ENCODE peak calls at places on chromosomes 11 and 22, in six cellular contexts. One of them, this sample, is unnamed.

GRCh38 chr22:23175817-23176644 is 4.3 kb upstream of the BCR start:
- DNase-seq in GM12891: no peak
- DNase-seq in SK-N-SH: no peak
- DNase-seq in HepG2: no peak
- DNase-seq in K562: no peak
- DNase-seq in H1: no peak
- DNase-seq in this sample: no peak

GRCh38 chr11:122706261-122706660 is 50.7 kb downstream of the UBASH3B start:
- DNase-seq in GM12891: no peak
- DNase-seq in SK-N-SH: no peak
- DNase-seq in HepG2: peak
- DNase-seq in K562: no peak
- DNase-seq in H1: no peak
- DNase-seq in this sample: no peak

GRCh38 chr11:113267536-113267935 is 46.8 kb upstream of the TTC12 start:
- DNase-seq in GM12891: no peak
- DNase-seq in SK-N-SH: no peak
- DNase-seq in HepG2: no peak
- DNase-seq in K562: no peak
- DNase-seq in H1: no peak
- DNase-seq in this sample: no peak

GRCh38 chr11:86636275-86636674 is 36.1 kb downstream of the ME3 start:
- DNase-seq in GM12891: no peak
- DNase-seq in SK-N-SH: no peak
- DNase-seq in HepG2: no peak
- DNase-seq in K562: no peak
- DNase-seq in H1: no peak
- DNase-seq in this sample: no peak

GRCh38 chr11:1881442-1882264 is 10.0 kb downstream of the PRR33 start:
- DNase-seq in GM12891: peak
- DNase-seq in SK-N-SH: no peak
- DNase-seq in HepG2: no peak
- DNase-seq in K562: no peak
- DNase-seq in H1: no peak
- DNase-seq in this sample: peak

GRCh38 chr22:38564669-38565068 is 5.3 kb downstream of the DMC1 start:
- DNase-seq in GM12891: no peak
- DNase-seq in SK-N-SH: no peak
- DNase-seq in HepG2: no peak
- DNase-seq in K562: no peak
- DNase-seq in H1: no peak
- DNase-seq in this sample: no peak

GRCh38 chr11:99865951-99866350 is 821.1 kb upstream of the ARHGAP42 start:
- DNase-seq in GM12891: no peak
- DNase-seq in SK-N-SH: no peak
- DNase-seq in HepG2: no peak
- DNase-seq in K562: no peak
- DNase-seq in H1: no peak
- DNase-seq in this sample: no peak

GRCh38 chr11:65077466-65077865 is 6.4 kb downstream of the CDCA5 start:
- DNase-seq in GM12891: no peak
- DNase-seq in SK-N-SH: peak
- DNase-seq in HepG2: no peak
- DNase-seq in K562: no peak
- DNase-seq in H1: no peak
- DNase-seq in this sample: no peak

GRCh38 chr22:25153961-25154685 is 45.5 kb upstream of the CRYBB3 start:
- DNase-seq in GM12891: no peak
- DNase-seq in SK-N-SH: peak
- DNase-seq in HepG2: peak
- DNase-seq in K562: no peak
- DNase-seq in H1: no peak
- DNase-seq in this sample: no peak

GRCh38 chr11:101453682-101454081 is 130.1 kb downstream of the TRPC6 start:
- DNase-seq in GM12891: no peak
- DNase-seq in SK-N-SH: no peak
- DNase-seq in HepG2: no peak
- DNase-seq in K562: no peak
- DNase-seq in H1: no peak
- DNase-seq in this sample: no peak

GRCh38 chr11:131870305-131870704 is 499.9 kb downstream of the NTM start:
- DNase-seq in GM12891: no peak
- DNase-seq in SK-N-SH: no peak
- DNase-seq in HepG2: no peak
- DNase-seq in K562: no peak
- DNase-seq in H1: no peak
- DNase-seq in this sample: no peak

GRCh38 chr11:64436025-64436424 is 77.1 kb downstream of the RPS6KA4 start:
- DNase-seq in GM12891: no peak
- DNase-seq in SK-N-SH: no peak
- DNase-seq in HepG2: no peak
- DNase-seq in K562: no peak
- DNase-seq in H1: no peak
- DNase-seq in this sample: no peak

GRCh38 chr11:72832301-72833082 is 18.3 kb downstream of the ATG16L2 start:
- DNase-seq in GM12891: no peak
- DNase-seq in SK-N-SH: no peak
- DNase-seq in HepG2: no peak
- DNase-seq in K562: no peak
- DNase-seq in H1: no peak
- DNase-seq in this sample: no peak

GRCh38 chr11:17853280-17853679 is 118.7 kb downstream of the KCNC1 start:
- DNase-seq in GM12891: no peak
- DNase-seq in SK-N-SH: no peak
- DNase-seq in HepG2: no peak
- DNase-seq in K562: no peak
- DNase-seq in H1: no peak
- DNase-seq in this sample: no peak

GRCh38 chr11:120564573-120565301 is 53.2 kb downstream of the GRIK4 start:
- DNase-seq in GM12891: peak
- DNase-seq in SK-N-SH: peak
- DNase-seq in HepG2: no peak
- DNase-seq in K562: no peak
- DNase-seq in H1: no peak
- DNase-seq in this sample: peak

GRCh38 chr11:97349201-97349600 is 959.4 kb downstream of the JRKL start:
- DNase-seq in GM12891: no peak
- DNase-seq in SK-N-SH: no peak
- DNase-seq in HepG2: no peak
- DNase-seq in K562: no peak
- DNase-seq in H1: no peak
- DNase-seq in this sample: no peak

GRCh38 chr11:102446606-102447005 is 6.0 kb downstream of the TMEM123 start:
- DNase-seq in GM12891: no peak
- DNase-seq in SK-N-SH: no peak
- DNase-seq in HepG2: no peak
- DNase-seq in K562: no peak
- DNase-seq in H1: no peak
- DNase-seq in this sample: no peak

GRCh38 chr22:35632902-35633301 is 15.3 kb upstream of the APOL6 start:
- DNase-seq in GM12891: no peak
- DNase-seq in SK-N-SH: no peak
- DNase-seq in HepG2: no peak
- DNase-seq in K562: no peak
- DNase-seq in H1: no peak
- DNase-seq in this sample: no peak

GRCh38 chr11:7227724-7228123 is 24.0 kb upstream of the SYT9 start:
- DNase-seq in GM12891: no peak
- DNase-seq in SK-N-SH: no peak
- DNase-seq in HepG2: no peak
- DNase-seq in K562: no peak
- DNase-seq in H1: no peak
- DNase-seq in this sample: no peak

GRCh38 chr11:109734602-109735001 is 312.6 kb downstream of the C11orf87 start:
- DNase-seq in GM12891: no peak
- DNase-seq in SK-N-SH: no peak
- DNase-seq in HepG2: no peak
- DNase-seq in K562: no peak
- DNase-seq in H1: no peak
- DNase-seq in this sample: no peak

DNA sequence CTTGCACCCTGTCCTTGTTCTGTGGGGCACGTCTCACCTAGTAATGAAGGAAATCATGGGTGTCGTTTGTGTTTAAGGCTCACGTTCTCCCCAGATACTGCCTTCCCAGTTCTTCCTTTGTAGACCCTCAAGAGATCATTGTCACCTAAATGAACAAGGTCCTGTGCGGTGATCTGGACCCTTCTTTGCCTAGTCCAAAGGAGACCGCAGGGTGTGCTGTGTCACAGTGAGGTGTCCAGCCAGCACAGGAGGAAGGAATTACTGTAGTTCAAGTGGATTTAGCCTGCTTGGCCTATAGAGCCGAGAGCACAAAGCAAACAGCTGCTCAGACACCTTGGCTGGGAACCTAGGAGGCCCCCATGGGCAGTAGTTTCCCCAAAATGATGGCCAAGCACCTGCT is 19.6 kb upstream of the PPFIA1 start:
- DNase-seq in GM12891: no peak
- DNase-seq in SK-N-SH: no peak
- DNase-seq in HepG2: no peak
- DNase-seq in K562: no peak
- DNase-seq in H1: no peak
- DNase-seq in this sample: no peak
- TF ChIP-seq TAF1 in GM12891: no peak
- TF ChIP-seq TAF1 in SK-N-SH: no peak
- TF ChIP-seq TAF1 in HepG2: no peak
- TF ChIP-seq TAF1 in K562: no peak
- TF ChIP-seq TAF1 in H1: no peak
- TF ChIP-seq TAF1 in this sample: no peak

DNA sequence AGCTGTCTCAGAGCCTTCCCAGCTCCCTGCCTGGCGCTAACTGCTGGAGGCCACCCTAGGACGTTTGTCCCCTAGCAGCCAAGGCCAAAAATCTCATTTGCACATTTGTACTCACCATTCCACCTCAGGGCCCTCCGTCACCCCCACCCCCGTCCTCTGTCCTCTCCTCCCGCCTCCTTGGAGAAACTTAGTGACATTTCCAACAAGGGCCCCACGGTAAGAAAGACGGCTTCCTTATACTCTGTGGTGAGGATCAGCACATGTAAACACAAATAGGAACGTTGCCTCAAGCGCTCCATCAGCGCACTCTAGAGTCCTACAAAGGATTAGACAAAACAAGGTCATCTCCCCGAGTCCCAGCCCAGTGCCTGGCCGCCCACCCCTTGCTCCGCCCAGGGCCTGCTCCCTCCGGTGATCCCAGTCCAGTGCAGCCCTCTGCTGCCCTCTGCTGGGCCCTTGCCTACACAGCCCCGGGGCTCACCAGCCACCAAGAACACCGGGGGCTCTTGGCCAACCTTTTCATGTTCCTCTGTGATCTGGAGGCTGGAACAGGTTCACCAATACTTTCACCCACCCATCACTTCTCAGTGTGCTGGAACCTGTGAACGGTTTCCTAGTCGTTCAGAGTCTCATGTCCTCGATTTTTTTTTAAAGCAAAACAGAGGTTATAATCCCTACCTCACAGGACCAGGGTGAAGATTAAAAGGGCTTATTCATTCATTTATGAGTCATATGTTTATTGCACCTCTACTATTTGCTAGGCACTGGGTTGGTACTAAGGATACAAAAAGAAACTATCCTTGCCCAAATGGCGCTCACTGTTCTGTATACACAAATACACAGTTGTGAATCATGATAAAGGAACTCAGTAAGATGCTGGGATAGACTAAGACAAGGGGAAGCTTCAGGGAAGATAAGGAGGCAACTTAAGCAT is 15.2 kb upstream of the CTR9 start:
- DNase-seq in GM12891: peak
- DNase-seq in SK-N-SH: peak
- DNase-seq in HepG2: peak
- DNase-seq in K562: peak
- DNase-seq in H1: peak
- DNase-seq in this sample: peak
- TF ChIP-seq POLR2AphosphoS5 in GM12891: no peak
- TF ChIP-seq POLR2AphosphoS5 in SK-N-SH: no peak
- TF ChIP-seq POLR2AphosphoS5 in HepG2: no peak
- TF ChIP-seq POLR2AphosphoS5 in K562: no peak
- TF ChIP-seq POLR2AphosphoS5 in H1: no peak
- TF ChIP-seq POLR2AphosphoS5 in this sample: no peak

DNA sequence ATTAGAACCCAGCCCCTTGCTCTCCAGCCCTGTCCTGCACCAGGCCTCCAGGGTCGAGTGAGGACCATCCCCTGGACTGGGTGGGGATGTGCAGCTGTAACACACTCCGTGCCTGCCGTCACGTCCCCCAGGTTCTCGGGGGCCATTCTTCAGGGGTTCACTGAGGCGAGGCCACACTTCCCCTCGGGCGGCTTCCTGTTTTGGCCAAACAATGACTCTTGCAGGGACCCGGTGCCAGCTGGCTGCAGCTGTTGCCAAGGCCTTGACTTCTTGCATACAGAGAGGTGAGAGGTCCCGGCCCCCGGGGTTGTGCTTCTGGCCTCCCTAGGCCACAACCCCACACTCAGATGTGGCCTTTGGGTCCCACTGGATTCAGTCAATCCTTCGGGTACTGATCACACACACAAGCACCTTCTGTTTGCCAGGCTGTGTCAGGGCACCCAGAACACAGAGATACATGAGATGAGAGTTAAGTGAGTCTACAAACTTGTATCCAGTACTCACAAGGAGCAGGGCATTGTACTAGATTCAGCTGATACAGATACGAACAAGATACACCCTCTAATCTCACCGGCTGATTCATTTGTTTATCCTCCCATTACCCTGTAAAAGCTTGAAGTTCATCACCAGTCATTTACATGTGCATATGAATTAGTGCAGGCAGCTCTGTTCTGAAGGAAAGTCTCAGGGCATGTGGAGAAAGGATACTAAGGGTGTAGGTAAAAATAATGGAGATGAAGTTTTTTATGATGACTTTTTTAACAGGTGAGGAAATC is 32.9 kb downstream of the LRRC32 start:
- DNase-seq in GM12891: no peak
- DNase-seq in SK-N-SH: no peak
- DNase-seq in HepG2: no peak
- DNase-seq in K562: no peak
- DNase-seq in H1: no peak
- DNase-seq in this sample: no peak
- TF ChIP-seq TAF1 in GM12891: no peak
- TF ChIP-seq TAF1 in SK-N-SH: no peak
- TF ChIP-seq TAF1 in HepG2: no peak
- TF ChIP-seq TAF1 in K562: no peak
- TF ChIP-seq TAF1 in H1: no peak
- TF ChIP-seq TAF1 in this sample: no peak

GRCh38 chr11:66878554-66878953 is 21.7 kb downstream of the LRFN4 start:
- DNase-seq in GM12891: no peak
- DNase-seq in SK-N-SH: peak
- DNase-seq in HepG2: no peak
- DNase-seq in K562: no peak
- DNase-seq in H1: no peak
- DNase-seq in this sample: no peak

GRCh38 chr11:66880484-66881211 is 23.8 kb downstream of the LRFN4 start:
- DNase-seq in GM12891: no peak
- DNase-seq in SK-N-SH: peak
- DNase-seq in HepG2: no peak
- DNase-seq in K562: no peak
- DNase-seq in H1: no peak
- DNase-seq in this sample: no peak

GRCh38 chr11:66879583-66879982 is 22.7 kb downstream of the LRFN4 start:
- DNase-seq in GM12891: no peak
- DNase-seq in SK-N-SH: no peak
- DNase-seq in HepG2: no peak
- DNase-seq in K562: no peak
- DNase-seq in H1: no peak
- DNase-seq in this sample: no peak

GRCh38 chr11:66875376-66875775 is 18.5 kb downstream of the LRFN4 start:
- DNase-seq in GM12891: no peak
- DNase-seq in SK-N-SH: no peak
- DNase-seq in HepG2: no peak
- DNase-seq in K562: no peak
- DNase-seq in H1: no peak
- DNase-seq in this sample: no peak

GRCh38 chr11:66877585-66877984 is 20.7 kb downstream of the LRFN4 start:
- DNase-seq in GM12891: no peak
- DNase-seq in SK-N-SH: no peak
- DNase-seq in HepG2: no peak
- DNase-seq in K562: no peak
- DNase-seq in H1: no peak
- DNase-seq in this sample: no peak
- TF ChIP-seq POLR2AphosphoS5 in GM12891: no peak
- TF ChIP-seq POLR2AphosphoS5 in SK-N-SH: no peak
- TF ChIP-seq POLR2AphosphoS5 in HepG2: no peak
- TF ChIP-seq POLR2AphosphoS5 in K562: no peak
- TF ChIP-seq POLR2AphosphoS5 in H1: no peak
- TF ChIP-seq POLR2AphosphoS5 in this sample: no peak

This sample was measured in GM12892.